ENCODE peak calls at places on chromosomes 5 and 9, in four cellular contexts. D, L, G and R are unnamed samples.

GRCh38 chr5:22567983-22568382 is 285.2 kb downstream of the CDH12 start:
- DNase-seq in G (no peak), D (no peak), L (no peak), R (no peak)

GRCh38 chr9:136775191-136775590 is 10.9 kb upstream of the LCN15 start:
- DNase-seq in D (no peak), L (no peak), G (no peak), R (no peak)

GRCh38 chr5:93433422-93433821 is 147.6 kb downstream of the NR2F1-AS1 start:
- DNase-seq in L (no peak), G (no peak), D (peak; percentile 93), R (peak; percentile 63)

GRCh38 chr9:129383005-129383414 is 204.9 kb upstream of the IER5L start:
- DNase-seq in D (no peak), L (peak; percentile 20), G (peak; percentile 22), R (no peak)

GRCh38 chr9:16871358-16872151 is 1.1 kb upstream of the BNC2 start:
- DNase-seq in L (no peak), G (peak; percentile 17), D (no peak), R (peak; percentile 89)

GRCh38 chr9:36945999-36946398 is 88.1 kb downstream of the PAX5 start:
- DNase-seq in L (no peak), G (no peak), D (no peak), R (no peak)

GRCh38 chr9:78970375-78970774 is 601.4 kb upstream of the TLE4 start:
- DNase-seq in G (no peak), D (no peak), L (no peak), R (no peak)

GRCh38 chr5:135560858-135561257 is 17.9 kb downstream of the CXCL14 start:
- DNase-seq in D (peak; percentile 24), L (peak; percentile 82), G (peak; percentile 78), R (peak; percentile 68)

GRCh38 chr5:171412186-171412585 is 7.3 kb upstream of the FGF18 start:
- DNase-seq in L (no peak), G (no peak), D (no peak), R (no peak)

GRCh38 chr5:167250996-167251395 is 1040.4 kb upstream of the WWC1 start:
- DNase-seq in G (no peak), L (no peak), D (no peak), R (no peak)

GRCh38 chr9:95605087-95605486 is 88.3 kb upstream of the PTCH1 start:
- DNase-seq in L (no peak), D (no peak), G (no peak), R (no peak)

GRCh38 chr9:124697326-124698200 is 73.5 kb downstream of the NR6A1 start:
- DNase-seq in G (no peak), D (no peak), L (no peak), R (peak; percentile 63)

GRCh38 chr5:90055831-90056328 is 353.7 kb downstream of the CETN3 start:
- DNase-seq in D (peak; percentile 70), G (no peak), L (no peak), R (peak; percentile 90)

GRCh38 chr5:150352531-150353394 is 4.7 kb upstream of the TCOF1 start:
- DNase-seq in D (no peak), G (no peak), L (no peak), R (no peak)

GRCh38 chr9:117548556-117548955 is 133.7 kb upstream of the ASTN2 start:
- DNase-seq in G (peak; percentile 40), D (no peak), L (no peak), R (no peak)

GRCh38 chr9:137375321-137376058 is 47.5 kb downstream of the EXD3 start:
- DNase-seq in G (no peak), L (no peak), D (no peak), R (no peak)

GRCh38 chr9:136300016-136300415 is 3.9 kb downstream of the CCDC187 start:
- DNase-seq in G (no peak), D (no peak), L (no peak), R (no peak)

GRCh38 chr9:121201045-121201737 is 478 bp downstream of the RAB14 start:
- DNase-seq in G (no peak), D (no peak), L (no peak), R (no peak)

GRCh38 chr5:170597876-170598275 is 94.1 kb downstream of the KCNIP1 start:
- DNase-seq in G (no peak), D (no peak), L (no peak), R (peak; percentile 24)

GRCh38 chr5:87413116-87413645 is 451 bp upstream of the CCNH start:
- DNase-seq in G (no peak), L (no peak), D (no peak), R (no peak)

GRCh38 chr5:79346420-79346824 is 110.5 kb downstream of the JMY start:
- DNase-seq in D (peak; percentile 11), L (no peak), G (no peak), R (peak; percentile 63)

GRCh38 chr5:88405783-88406182 is 137.1 kb upstream of the TMEM161B start:
- DNase-seq in G (no peak), L (no peak), D (no peak), R (no peak)

GRCh38 chr9:110844121-110844520 is 175.5 kb downstream of the MUSK start:
- DNase-seq in L (no peak), D (no peak), G (peak; percentile 51), R (no peak)

GRCh38 chr5:15026011-15026481 is 154.5 kb upstream of the ANKH start:
- DNase-seq in G (no peak), L (no peak), D (no peak), R (peak; percentile 68)

GRCh38 chr5:171926311-171926710 is 80.1 kb downstream of the FBXW11 start:
- DNase-seq in L (no peak), D (no peak), G (no peak), R (no peak)

GRCh38 chr9:136832581-136832980 is 9.7 kb upstream of the AJM1 start:
- DNase-seq in D (no peak), L (no peak), G (no peak), R (no peak)

GRCh38 chr5:53287573-53287972 is 178.0 kb upstream of the MOCS2 start:
- DNase-seq in L (no peak), G (no peak), D (no peak), R (no peak)

GRCh38 chr5:27328480-27328879 is 290.1 kb upstream of the CDH9 start:
- DNase-seq in L (no peak), D (peak; percentile 79), G (no peak), R (peak; percentile 84)